ENCODE peak calls at places on chromosomes 6 and 20, in eight cellular contexts. X, W, B, Z, F, Y, M and J are unnamed samples.

GRCh38 chr6:137094411-137095008 is 49.7 kb upstream of the IL20RA start:
- DNase-seq in X (peak), F (peak), Z (peak), W (peak), Y (no peak), B (peak), M (peak), J (peak)

GRCh38 chr20:58184984-58185383 is 43.5 kb downstream of the ANKRD60 start:
- DNase-seq in Z (no peak), M (no peak), Y (no peak), F (no peak), B (no peak), W (no peak), X (no peak), J (no peak)

GRCh38 chr20:9392892-9393857 is 121.2 kb upstream of the LAMP5 start:
- DNase-seq in Z (peak), F (peak), B (peak), W (no peak), M (no peak), Y (peak), X (peak), J (no peak)

GRCh38 chr20:61120595-61121515 is 131.2 kb upstream of the CDH4 start:
- DNase-seq in W (peak), Y (no peak), M (no peak), Z (peak), X (peak), F (peak), B (no peak), J (no peak)

GRCh38 chr6:118876201-118876600 is 17.8 kb upstream of the ASF1A start:
- DNase-seq in Y (no peak), M (no peak), F (no peak), X (no peak), B (no peak), W (no peak), Z (peak), J (no peak)

GRCh38 chr20:63738687-63739128 is 868 bp upstream of the SLC2A4RG start:
- DNase-seq in Z (peak), M (no peak), B (peak), F (peak), Y (peak), W (no peak), X (peak), J (no peak)

GRCh38 chr6:86456786-86457185 is 480.5 kb upstream of the HTR1E start:
- DNase-seq in X (no peak), W (no peak), Y (no peak), B (no peak), M (no peak), F (no peak), Z (no peak), J (no peak)

GRCh38 chr6:37602801-37603200 is 94.9 kb downstream of the MDGA1 start:
- DNase-seq in Y (no peak), B (no peak), W (no peak), X (no peak), M (no peak), Z (peak), F (no peak), J (no peak)

GRCh38 chr6:168384045-168385038 is 56.6 kb upstream of the SMOC2 start:
- DNase-seq in X (no peak), F (peak), W (no peak), Z (no peak), B (peak), Y (peak), M (no peak), J (no peak)

GRCh38 chr6:16585805-16586204 is 175.5 kb downstream of the ATXN1 start:
- DNase-seq in B (no peak), X (no peak), Z (no peak), W (no peak), M (no peak), Y (no peak), F (peak), J (peak)

GRCh38 chr6:34941421-34941820 is 52.4 kb downstream of the ANKS1A start:
- DNase-seq in F (no peak), Z (no peak), M (no peak), X (no peak), W (no peak), B (no peak), Y (no peak), J (no peak)

GRCh38 chr20:38307371-38308046 is 3.6 kb downstream of the BPI start:
- DNase-seq in X (no peak), W (no peak), B (no peak), Z (peak), M (no peak), Y (no peak), F (peak), J (no peak)

GRCh38 chr6:169543704-169544103 is 158.1 kb downstream of the WDR27 start:
- DNase-seq in W (no peak), Y (no peak), Z (no peak), B (no peak), X (no peak), M (no peak), F (no peak), J (no peak)

GRCh38 chr6:133062702-133063319 is 178.3 kb upstream of the EYA4 start:
- DNase-seq in X (no peak), W (no peak), F (peak), Y (no peak), B (no peak), Z (no peak), M (no peak), J (no peak)

GRCh38 chr20:43835944-43836540 is 78.6 kb upstream of the TOX2 start:
- DNase-seq in F (no peak), M (no peak), B (no peak), W (no peak), Z (no peak), X (no peak), Y (no peak), J (no peak)

GRCh38 chr20:33689973-33690372 is 3.8 kb upstream of the E2F1 start:
- DNase-seq in W (no peak), F (peak), Z (peak), Y (no peak), M (no peak), B (no peak), X (no peak), J (no peak)

GRCh38 chr20:1336699-1337387 is 7.9 kb upstream of the SDCBP2 start:
- DNase-seq in Y (peak), Z (peak), B (peak), F (peak), W (no peak), X (no peak), M (no peak), J (no peak)

GRCh38 chr20:25860531-25861150 is 164.0 kb upstream of the ZNF337 start:
- DNase-seq in W (no peak), X (no peak), B (no peak), Z (no peak), Y (no peak), M (no peak), F (no peak), J (no peak)

GRCh38 chr6:47631248-47632196 is 66.9 kb upstream of the ADGRF4 start:
- DNase-seq in X (no peak), B (no peak), W (no peak), Z (peak), F (peak), M (peak), Y (no peak), J (peak)

GRCh38 chr6:152298055-152298647 is 339.0 kb downstream of the SYNE1 start:
- DNase-seq in X (no peak), B (no peak), M (no peak), W (no peak), Y (no peak), F (no peak), Z (no peak), J (no peak)

GRCh38 chr6:12151433-12151820 is 138.7 kb upstream of the EDN1 start:
- DNase-seq in Z (no peak), M (no peak), Y (no peak), W (no peak), B (no peak), X (no peak), F (no peak), J (no peak)

GRCh38 chr6:83976871-83977270 is 56.7 kb upstream of the MRAP2 start:
- DNase-seq in X (no peak), Z (no peak), Y (no peak), B (no peak), M (no peak), W (no peak), F (no peak), J (no peak)

GRCh38 chr20:46139908-46140482 is 21.9 kb downstream of the CD40 start:
- DNase-seq in F (no peak), Z (no peak), X (no peak), B (no peak), W (no peak), M (no peak), Y (no peak), J (no peak)

GRCh38 chr6:144497650-144498049 is 212.5 kb downstream of the UTRN start:
- DNase-seq in B (no peak), Z (peak), F (no peak), X (no peak), M (no peak), Y (no peak), W (no peak), J (no peak)

GRCh38 chr6:157158897-157159296 is 164.4 kb downstream of the TMEM242 start:
- DNase-seq in X (no peak), M (no peak), W (no peak), Y (no peak), Z (no peak), F (no peak), B (no peak), J (no peak)

GRCh38 chr20:16775961-16776360 is 27.8 kb downstream of the OTOR start:
- DNase-seq in M (no peak), Z (no peak), B (no peak), F (no peak), W (no peak), Y (no peak), X (no peak), J (no peak)

GRCh38 chr20:328596-329324 is 3.4 kb downstream of the SOX12 start:
- DNase-seq in F (no peak), X (no peak), B (no peak), W (no peak), Z (no peak), Y (no peak), M (no peak), J (no peak)

GRCh38 chr20:329851-330232 is 4.5 kb downstream of the SOX12 start:
- DNase-seq in W (no peak), X (no peak), M (no peak), Z (no peak), B (no peak), F (no peak), Y (no peak), J (no peak)

GRCh38 chr20:327946-328563 is 2.7 kb downstream of the SOX12 start:
- DNase-seq in W (no peak), M (no peak), Z (no peak), F (peak), X (no peak), B (no peak), Y (no peak), J (no peak)

GRCh38 chr20:330233-331149 is 5.1 kb downstream of the SOX12 start:
- DNase-seq in B (peak), W (no peak), Y (no peak), F (peak), M (no peak), Z (peak), X (peak), J (no peak)

DNA sequence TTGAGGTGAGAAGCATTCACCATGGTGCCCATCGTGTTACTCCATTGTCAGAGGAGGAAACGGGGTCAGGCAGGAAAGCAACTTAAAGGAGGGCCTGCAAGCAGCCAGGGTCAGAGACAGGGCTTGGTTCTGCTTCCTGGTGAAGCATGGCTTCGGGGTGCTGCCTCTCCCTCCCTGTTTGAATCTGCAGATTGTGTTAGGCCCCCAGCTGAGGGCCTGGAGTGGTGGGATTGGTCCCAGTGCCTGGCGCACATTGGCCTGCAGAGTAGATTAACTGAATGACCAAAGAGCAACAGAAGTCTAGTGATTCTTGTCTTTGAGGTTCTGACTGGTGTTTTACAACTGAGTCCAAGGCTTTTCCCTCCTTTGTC is 4.0 kb downstream of the SOX12 start:
- DNase-seq in W (no peak), M (no peak), B (no peak), Z (no peak), X (no peak), F (no peak), Y (no peak), J (no peak)
- H3K4me3 ChIP-seq in W (peak), M (no peak), B (no peak), Z (no peak), X (no peak), F (no peak), Y (no peak), J (no peak)

DNA sequence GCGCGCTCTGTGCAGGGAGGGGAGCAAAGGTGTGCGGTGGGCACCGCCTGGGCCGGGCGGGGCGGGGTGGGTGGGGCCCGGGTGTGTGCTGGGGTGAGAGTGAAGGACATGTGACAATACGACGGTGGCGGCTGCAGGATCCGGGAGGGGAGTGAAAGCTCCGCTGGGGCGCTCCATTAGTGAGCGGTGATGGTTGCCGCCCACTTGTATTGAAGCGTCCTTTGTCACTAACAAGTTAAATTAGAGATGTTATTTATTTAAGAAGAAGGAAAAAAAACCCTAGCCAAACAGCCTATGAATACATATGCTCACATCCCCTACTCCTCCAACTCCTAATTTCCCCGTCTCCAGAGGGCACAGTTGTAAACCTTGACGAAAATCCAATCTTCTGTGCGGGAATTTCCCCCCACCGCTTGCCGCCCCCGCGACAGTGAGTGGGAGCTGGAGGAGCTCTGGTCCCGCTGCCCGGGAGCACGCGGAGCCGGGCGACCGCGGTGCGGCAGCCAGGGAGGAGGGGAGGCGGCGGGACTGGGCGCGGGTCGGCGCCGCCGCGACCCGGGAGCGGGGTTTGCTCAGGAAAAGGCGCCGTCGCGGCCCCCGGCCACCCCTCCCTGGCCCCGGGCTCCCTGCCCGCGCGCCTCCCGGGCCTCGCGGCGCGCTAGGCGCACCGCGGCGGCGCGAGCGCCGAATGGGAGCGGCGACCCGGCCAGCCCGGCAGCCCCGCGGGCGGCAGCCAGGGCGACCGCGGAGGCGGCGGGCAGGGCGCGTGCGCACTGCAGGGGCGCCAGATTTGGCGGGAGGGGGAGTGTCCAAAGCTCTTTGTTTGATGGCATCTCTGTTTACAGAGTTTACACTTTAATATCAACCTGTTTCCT is at the start of gene MYB:
- DNase-seq in W (no peak), Y (no peak), F (peak), X (peak), M (no peak), Z (peak), B (no peak), J (no peak)
- TF ChIP-seq CTCF in W (no peak), Y (no peak), F (no peak), X (no peak), M (peak), Z (no peak), B (no peak), J (no peak)

GRCh38 chr6:25041676-25042598 is 106.2 kb upstream of the RIPOR2 start:
- DNase-seq in X (no peak), Z (no peak), F (no peak), W (no peak), B (no peak), M (no peak), Y (no peak), J (no peak)
- H3K4me3 ChIP-seq in X (no peak), Z (no peak), F (no peak), W (no peak), B (no peak), M (no peak), Y (no peak), J (peak)

GRCh38 chr20:18287915-18288747 is at the start of gene ZNF133:
- DNase-seq in Z (peak), M (peak), W (peak), B (peak), X (peak), Y (peak), F (peak), J (peak)
- TF ChIP-seq CTCF in Z (no peak), M (peak), W (peak), B (peak), X (no peak), Y (no peak), F (no peak), J (no peak)

GRCh38 chr6:99821164-99821563 is 172.9 kb downstream of the MCHR2 start:
- DNase-seq in Y (no peak), M (no peak), W (no peak), F (no peak), Z (no peak), B (no peak), X (no peak), J (no peak)

GRCh38 chr6:99818161-99818560 is 175.9 kb downstream of the MCHR2 start:
- DNase-seq in B (no peak), X (no peak), Y (no peak), Z (no peak), W (no peak), F (no peak), M (no peak), J (no peak)

GRCh38 chr6:99819853-99820252 is 174.2 kb downstream of the MCHR2 start:
- DNase-seq in Z (no peak), Y (no peak), B (no peak), F (no peak), W (no peak), M (no peak), X (no peak), J (no peak)

GRCh38 chr6:99822741-99823512 is 171.1 kb downstream of the MCHR2 start:
- DNase-seq in M (peak), Y (no peak), X (peak), W (peak), Z (peak), F (peak), B (no peak), J (peak)
- H3K4me3 ChIP-seq in M (no peak), Y (no peak), X (peak), W (no peak), Z (no peak), F (no peak), B (no peak), J (no peak)

GRCh38 chr20:39825950-39826349 is 863.1 kb downstream of the MAFB start:
- DNase-seq in X (no peak), F (no peak), M (no peak), Y (no peak), Z (peak), B (no peak), W (no peak), J (no peak)

GRCh38 chr20:39829713-39830112 is 859.3 kb downstream of the MAFB start:
- DNase-seq in M (no peak), Z (peak), X (no peak), F (no peak), Y (no peak), W (no peak), B (no peak), J (no peak)

GRCh38 chr20:39825524-39825923 is 863.4 kb downstream of the DHX35 start:
- DNase-seq in W (no peak), X (no peak), F (no peak), B (no peak), Z (no peak), Y (no peak), M (no peak), J (no peak)

GRCh38 chr20:39830903-39831302 is 858.1 kb downstream of the MAFB start:
- DNase-seq in Y (no peak), Z (no peak), F (no peak), W (no peak), X (no peak), M (no peak), B (no peak), J (no peak)

DNA sequence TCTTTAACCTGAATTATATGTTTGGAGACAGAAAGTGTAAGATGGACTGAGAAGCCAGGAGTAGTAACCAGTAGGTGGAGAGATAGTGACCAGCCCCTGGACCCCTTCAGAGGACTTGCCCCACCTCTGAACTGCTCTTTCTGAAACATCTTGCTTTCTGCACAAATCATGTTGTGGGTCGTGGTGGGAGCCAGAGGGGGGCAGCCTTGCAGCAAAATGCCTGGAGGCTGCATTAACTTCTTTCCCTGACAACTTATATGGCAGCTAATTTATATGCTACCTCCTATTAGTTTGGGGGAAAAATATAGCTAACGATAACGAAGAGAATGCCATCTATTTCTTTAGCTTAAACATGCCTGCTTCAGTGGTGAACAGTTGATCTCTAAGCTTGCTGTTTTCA is 859.8 kb downstream of the MAFB start:
- DNase-seq in B (no peak), Z (peak), F (peak), M (no peak), W (no peak), X (no peak), Y (no peak), J (no peak)
- TF ChIP-seq CTCF in B (no peak), Z (peak), F (peak), M (peak), W (peak), X (no peak), Y (no peak), J (peak)

DNA sequence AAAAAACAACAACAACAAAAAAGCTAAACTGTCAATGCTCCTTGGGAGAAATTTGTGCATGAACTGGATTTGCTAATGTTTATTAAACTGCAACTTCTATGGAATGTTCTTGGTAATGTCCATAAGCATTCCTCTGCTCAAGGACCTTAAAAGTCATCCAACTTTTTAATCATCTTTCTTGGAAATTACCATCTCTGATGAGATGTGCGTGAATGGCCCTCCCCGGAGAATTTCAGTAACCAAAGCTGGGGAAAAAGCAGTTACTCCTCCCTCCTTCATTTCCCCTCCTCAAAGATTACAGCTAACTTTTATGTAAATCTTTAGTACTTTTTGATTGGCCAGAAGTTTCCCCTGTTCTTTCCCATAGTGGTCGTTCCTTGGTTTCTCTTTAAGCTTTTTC is 5.2 kb downstream of the TBCC start:
- DNase-seq in X (no peak), M (no peak), Z (no peak), W (no peak), B (no peak), F (peak), Y (no peak), J (no peak)
- H3K4me3 ChIP-seq in X (no peak), M (no peak), Z (no peak), W (no peak), B (no peak), F (no peak), Y (no peak), J (no peak)

GRCh38 chr6:127477648-127478047 is 18.5 kb upstream of the KIAA0408 start:
- DNase-seq in Y (no peak), F (no peak), Z (no peak), W (no peak), M (no peak), X (no peak), B (no peak), J (no peak)
- TF ChIP-seq CTCF in Y (no peak), F (no peak), Z (no peak), W (no peak), M (no peak), X (no peak), B (no peak), J (no peak)